ENCODE peak calls at places on chromosomes 11 and 22, in eight cellular contexts. R is right lobe of liver, D is cardiac fibroblast, K is pancreas, N is colonic mucosa, F is thoracic aorta, S is heart right ventricle, W is prostate gland. I is an unnamed sample.

GRCh38 chr22:49590381-49590780 is 237.3 kb downstream of the BRD1 start:
- DNase-seq in N (no peak), S (no peak), F (no peak), R (no peak), W (no peak), K (no peak), D (no peak), I (no peak)

GRCh38 chr11:1051356-1052132 is 15.0 kb upstream of the MUC6 start:
- DNase-seq in R (peak; percentile 46), D (no peak), W (no peak), S (peak; percentile 4), K (no peak), N (peak; percentile 39), F (no peak), I (no peak)

GRCh38 chr11:30143098-30143705 is 87.6 kb upstream of the FSHB start:
- DNase-seq in N (no peak), S (no peak), R (no peak), D (peak; percentile 55), W (no peak), K (no peak), F (no peak), I (no peak)

GRCh38 chr11:14537134-14537599 is 17.0 kb upstream of the PSMA1 start:
- DNase-seq in N (peak; percentile 53), K (no peak), S (no peak), D (peak; percentile 57), R (no peak), F (no peak), W (no peak), I (no peak)

GRCh38 chr22:19842386-19843106 is 12.1 kb downstream of the GNB1L start:
- DNase-seq in N (no peak), D (no peak), K (no peak), F (no peak), W (no peak), S (no peak), R (peak; percentile 30), I (no peak)

GRCh38 chr11:125164422-125165110 is at the start of gene PKNOX2:
- DNase-seq in S (peak; percentile 83), N (peak; percentile 65), R (peak; percentile 74), W (peak; percentile 69), D (peak; percentile 68), K (peak; percentile 77), F (peak; percentile 25), I (peak; percentile 49)

GRCh38 chr11:115425243-115425642 is 79.0 kb downstream of the CADM1 start:
- DNase-seq in S (no peak), F (no peak), K (no peak), W (no peak), N (no peak), D (no peak), R (no peak), I (no peak)

GRCh38 chr11:86374586-86374985 is at the start of gene CCDC81:
- DNase-seq in K (no peak), D (no peak), W (no peak), R (peak; percentile 46), S (peak; percentile 13), F (no peak), N (no peak), I (no peak)

GRCh38 chr11:83241291-83241946 is 44.7 kb downstream of the CCDC90B start:
- DNase-seq in S (no peak), R (no peak), K (peak; percentile 33), W (peak; percentile 52), N (peak; percentile 55), F (no peak), D (peak; percentile 77), I (peak; percentile 9)

GRCh38 chr11:127074151-127074761 is 73.7 kb upstream of the KIRREL3 start:
- DNase-seq in K (peak; percentile 20), R (no peak), S (no peak), D (peak; percentile 60), N (peak; percentile 37), W (no peak), F (no peak), I (peak; percentile 36)

GRCh38 chr11:18770479-18771125 is 21.0 kb downstream of the PTPN5 start:
- DNase-seq in R (no peak), F (no peak), N (no peak), W (no peak), K (no peak), S (no peak), D (no peak), I (no peak)

GRCh38 chr11:77884186-77884828 is 63.4 kb downstream of the AAMDC start:
- DNase-seq in W (no peak), F (no peak), N (no peak), D (peak; percentile 42), R (no peak), K (no peak), S (no peak), I (no peak)

GRCh38 chr11:109978895-109979294 is 114.3 kb upstream of the ZC3H12C start:
- DNase-seq in F (no peak), W (no peak), N (no peak), K (no peak), D (peak; percentile 17), R (no peak), S (no peak), I (no peak)

GRCh38 chr22:19798825-19799224 is 38.2 kb downstream of the TBX1 start:
- DNase-seq in S (no peak), D (no peak), R (peak; percentile 42), K (no peak), F (no peak), W (no peak), N (no peak), I (no peak)

GRCh38 chr11:123564225-123564624 is 90.2 kb downstream of the SCN3B start:
- DNase-seq in K (no peak), N (no peak), W (no peak), F (no peak), R (no peak), D (no peak), S (no peak), I (no peak)

GRCh38 chr11:57527056-57527631 is 3.4 kb downstream of the TIMM10 start:
- DNase-seq in K (peak; percentile 68), S (peak; percentile 67), W (peak; percentile 68), R (peak; percentile 65), N (peak; percentile 82), F (no peak), D (peak; percentile 73), I (no peak)

GRCh38 chr11:14425621-14426020 is 66.6 kb upstream of the RRAS2 start:
- DNase-seq in R (no peak), S (no peak), N (no peak), D (no peak), K (no peak), F (no peak), W (no peak), I (no peak)

GRCh38 chr22:20904008-20904979 is 12.9 kb upstream of the CRKL start:
- DNase-seq in K (no peak), N (no peak), R (no peak), F (no peak), D (peak; percentile 99), W (no peak), S (no peak), I (peak; percentile 93)

GRCh38 chr11:68282141-68282860 is 10.5 kb upstream of the C11orf24 start:
- DNase-seq in D (no peak), K (no peak), W (no peak), F (no peak), R (no peak), N (no peak), S (no peak), I (no peak)
- H3K4me3 ChIP-seq in D (no peak overlapping the region), K (no peak overlapping the region), W (no peak overlapping the region), F (no peak overlapping the region), R (no peak overlapping the region), N (no peak overlapping the region), S (no peak overlapping the region), I (no peak overlapping the region)

DNA sequence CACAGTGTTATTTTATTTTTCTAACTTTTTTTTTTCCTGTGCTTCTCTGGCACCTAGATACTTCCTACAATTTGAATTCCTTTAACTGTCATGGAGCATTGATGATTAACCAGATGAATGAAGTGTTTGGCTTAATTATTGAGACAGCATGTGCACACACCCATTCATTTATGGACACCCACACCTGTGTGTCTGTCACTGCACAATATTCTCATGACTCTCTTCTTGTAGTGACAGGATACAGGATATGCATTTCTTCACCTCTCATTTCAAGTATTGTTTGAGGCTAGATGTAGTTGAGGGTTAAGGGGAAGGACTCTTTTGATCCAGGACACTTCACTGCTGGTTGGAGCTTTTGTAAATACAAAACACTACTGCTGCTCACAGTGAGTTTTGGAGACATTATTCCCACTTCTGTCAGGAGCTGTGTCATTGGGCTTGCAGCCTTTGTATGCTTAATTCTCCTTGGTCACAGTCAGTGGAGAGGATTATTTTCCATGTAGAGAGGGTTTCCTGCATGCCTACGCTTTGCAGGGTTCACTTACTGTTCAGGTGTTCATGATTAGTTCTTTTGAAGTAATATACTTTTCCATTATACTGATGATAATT is 33.5 kb downstream of the SPECC1L start:
- DNase-seq in F (no peak), N (no peak), R (no peak), D (no peak), W (no peak), K (no peak), S (no peak), I (no peak)
- H3K4me3 ChIP-seq in F (no peak overlapping the region), N (no peak overlapping the region), R (no peak overlapping the region), D (no peak overlapping the region), W (no peak overlapping the region), K (no peak overlapping the region), S (no peak overlapping the region), I (no peak overlapping the region)

GRCh38 chr11:132037467-132037862 is 667.0 kb downstream of the NTM start:
- DNase-seq in W (no peak), K (no peak), F (no peak), N (no peak), D (no peak), R (no peak), S (no peak), I (no peak)

GRCh38 chr11:132037961-132038360 is 667.5 kb downstream of the NTM start:
- DNase-seq in D (no peak), F (no peak), R (no peak), S (no peak), W (no peak), N (no peak), K (no peak), I (no peak)

GRCh38 chr11:132035228-132035627 is 664.8 kb downstream of the NTM start:
- DNase-seq in F (no peak), W (no peak), D (no peak), K (no peak), N (no peak), S (no peak), R (no peak), I (no peak)

GRCh38 chr11:132035736-132036135 is 665.3 kb downstream of the NTM start:
- DNase-seq in S (no peak), R (no peak), W (no peak), D (no peak), K (no peak), N (no peak), F (no peak), I (no peak)

GRCh38 chr11:132036751-132037466 is 666.5 kb downstream of the NTM start:
- DNase-seq in R (no peak), D (no peak), N (no peak), K (no peak), S (no peak), W (no peak), F (no peak), I (no peak)
- H3K4me3 ChIP-seq in R (no peak overlapping the region), D (no peak overlapping the region), N (no peak overlapping the region), K (no peak overlapping the region), S (no peak overlapping the region), W (no peak overlapping the region), F (no peak overlapping the region), I (no peak overlapping the region)

DNA sequence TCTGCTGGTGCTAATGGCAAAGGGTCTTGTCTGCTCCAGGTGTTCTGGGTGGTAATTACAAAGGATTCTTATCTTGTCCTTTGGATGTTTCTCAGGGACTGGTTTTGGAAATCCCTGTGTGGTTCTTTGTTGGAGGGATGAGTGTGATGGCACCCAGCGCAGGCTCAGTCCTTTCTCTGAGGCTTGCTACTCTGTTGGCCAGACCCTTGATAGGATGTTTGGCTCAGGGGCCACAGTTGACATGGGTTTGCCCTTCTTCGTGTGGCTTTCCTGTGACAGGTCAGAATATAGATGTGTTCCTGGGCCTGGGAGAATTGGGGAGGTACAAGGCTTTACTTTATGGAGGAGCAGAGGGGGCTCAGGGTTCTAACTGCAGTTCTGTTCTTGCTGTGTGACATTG is 4.0 kb downstream of the ARHGEF17 start:
- DNase-seq in F (no peak), R (no peak), K (no peak), D (no peak), N (no peak), W (no peak), S (no peak), I (no peak)
- H3K4me3 ChIP-seq in F (peak overlapping the region; percentile 81), R (no peak overlapping the region), K (no peak overlapping the region), D (peak overlapping the region; percentile 67), N (peak overlapping the region; percentile 15), W (peak overlapping the region; percentile 13), S (peak overlapping the region; percentile 87), I (peak overlapping the region; percentile 39)

I was measured in skeletal muscle cell.